ENCODE peak calls at places on chromosomes 12 and 14, in nine cellular contexts. N, X, M, P, I, E, A, F and U are unnamed samples.

GRCh38 chr12:94172973-94173372 is 24.6 kb downstream of the PLXNC1 start:
- DNase-seq in N (peak), X (no peak), M (peak), P (no peak), I (no peak), E (peak), A (no peak), F (no peak), U (no peak)

GRCh38 chr14:50037240-50037639 is 79.1 kb downstream of the VCPKMT start:
- DNase-seq in N (no peak), X (no peak), M (no peak), P (no peak), I (no peak), E (no peak), A (no peak), F (no peak), U (no peak)

GRCh38 chr12:6536894-6537579 is 2.7 kb downstream of the GAPDH start:
- DNase-seq in N (peak), X (no peak), M (no peak), P (no peak), I (no peak), E (peak), A (no peak), F (peak), U (no peak)

GRCh38 chr14:93744876-93745275 is 43.4 kb downstream of the PRIMA1 start:
- DNase-seq in N (no peak), X (no peak), M (no peak), P (no peak), I (no peak), E (no peak), A (no peak), F (no peak), U (no peak)

GRCh38 chr12:132162508-132163031 is 18.3 kb downstream of the NOC4L start:
- DNase-seq in N (peak), X (peak), M (peak), P (no peak), I (peak), E (peak), A (no peak), F (no peak), U (no peak)

GRCh38 chr12:21656931-21657335 is 709 bp downstream of the LDHB start:
- DNase-seq in N (peak), X (no peak), M (peak), P (peak), I (peak), E (peak), A (peak), F (peak), U (peak)

GRCh38 chr12:100699209-100699608 is 95.4 kb upstream of the ANO4 start:
- DNase-seq in N (no peak), X (no peak), M (no peak), P (no peak), I (no peak), E (no peak), A (no peak), F (peak), U (no peak)

GRCh38 chr14:42228611-42229010 is 621.9 kb downstream of the LRFN5 start:
- DNase-seq in N (no peak), X (no peak), M (no peak), P (no peak), I (no peak), E (no peak), A (no peak), F (no peak), U (no peak)

GRCh38 chr12:104779134-104779533 is 179.0 kb downstream of the SLC41A2 start:
- DNase-seq in N (no peak), X (no peak), M (no peak), P (no peak), I (no peak), E (no peak), A (no peak), F (no peak), U (no peak)

GRCh38 chr14:30317729-30318128 is 241.2 kb upstream of the G2E3 start:
- DNase-seq in N (no peak), X (no peak), M (no peak), P (no peak), I (no peak), E (no peak), A (no peak), F (no peak), U (no peak)

GRCh38 chr14:96830946-96831345 is 33.8 kb downstream of the VRK1 start:
- DNase-seq in N (no peak), X (no peak), M (no peak), P (no peak), I (no peak), E (no peak), A (no peak), F (peak), U (no peak)

DNA sequence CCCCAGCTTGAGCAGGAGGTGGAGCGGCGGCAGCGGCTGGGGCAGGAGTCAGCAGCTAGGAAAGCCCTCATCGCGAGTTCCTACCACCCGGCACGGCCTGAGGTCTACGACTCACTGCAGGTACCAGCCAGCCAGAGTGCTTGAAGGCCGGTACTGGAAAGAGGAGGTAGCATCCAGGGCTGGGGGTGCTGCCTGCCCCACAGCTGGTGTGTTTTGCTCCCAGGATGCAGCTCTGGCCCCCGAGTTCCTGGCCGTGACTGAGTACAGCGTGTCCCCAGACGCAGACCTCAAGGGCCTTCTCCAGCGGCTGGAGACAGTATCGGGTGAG is 1.6 kb downstream of the OGFOD2 start:
- DNase-seq in N (no peak), X (no peak), M (no peak), P (no peak), I (peak), E (peak), A (no peak), F (no peak), U (no peak)
- H3K4me3 ChIP-seq in N (peak), X (peak), M (no peak), P (no peak), I (peak), E (no peak), A (no peak), F (no peak), U (no peak)

GRCh38 chr14:51564460-51564859 is 87.2 kb upstream of the FRMD6 start:
- DNase-seq in N (no peak), X (no peak), M (no peak), P (no peak), I (no peak), E (no peak), A (no peak), F (no peak), U (no peak)

GRCh38 chr14:51564986-51565604 is 86.6 kb upstream of the FRMD6 start:
- DNase-seq in N (no peak), X (no peak), M (no peak), P (peak), I (no peak), E (no peak), A (no peak), F (no peak), U (no peak)

GRCh38 chr14:51563560-51563959 is 88.2 kb upstream of the FRMD6 start:
- DNase-seq in N (no peak), X (no peak), M (no peak), P (no peak), I (no peak), E (peak), A (no peak), F (no peak), U (no peak)

GRCh38 chr14:51566831-51567582 is 84.7 kb upstream of the FRMD6 start:
- DNase-seq in N (no peak), X (no peak), M (no peak), P (no peak), I (no peak), E (no peak), A (no peak), F (peak), U (no peak)

DNA sequence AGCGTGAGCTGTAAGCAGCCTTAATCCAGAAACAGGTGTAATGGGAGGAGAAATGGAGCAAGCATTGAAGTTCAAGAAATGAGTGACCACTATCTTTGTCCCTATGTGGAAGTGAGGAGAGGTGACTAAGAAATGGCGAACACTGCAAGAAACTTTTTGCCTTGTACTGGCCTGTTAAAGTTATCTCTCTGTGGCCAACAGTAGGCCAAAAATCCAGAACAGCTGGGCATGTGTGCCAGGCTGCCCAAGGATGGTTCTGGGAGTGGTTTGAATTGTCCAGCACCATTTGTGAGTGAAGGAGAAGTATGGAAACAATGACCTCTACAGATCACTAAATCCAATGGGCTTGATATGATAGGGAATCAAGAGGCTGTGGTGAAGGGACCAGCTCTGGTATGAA is 83.3 kb upstream of the FRMD6 start:
- DNase-seq in N (no peak), X (no peak), M (no peak), P (no peak), I (no peak), E (no peak), A (no peak), F (no peak), U (no peak)
- H3K4me3 ChIP-seq in N (no peak), X (no peak), M (no peak), P (no peak), I (no peak), E (no peak), A (no peak), F (no peak), U (no peak)

DNA sequence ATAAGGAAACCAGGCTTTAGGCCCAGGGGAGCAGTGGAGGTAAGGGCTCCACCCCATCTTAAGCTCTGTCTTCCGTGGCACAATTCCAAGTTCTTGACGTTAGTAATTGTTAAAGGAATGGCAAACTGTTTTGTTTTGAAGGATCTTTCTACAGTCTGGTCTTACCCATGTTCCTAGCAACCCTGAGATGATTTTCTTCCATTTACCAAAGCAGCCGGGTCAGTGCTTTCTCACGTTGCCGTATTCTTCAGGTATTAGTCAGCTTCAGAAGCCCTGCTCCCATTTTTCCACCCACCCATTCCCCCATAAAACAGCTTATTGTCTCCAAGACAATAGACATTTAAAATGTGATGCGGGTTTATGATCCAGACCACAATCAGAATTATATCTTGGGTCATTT is 10.3 kb downstream of the NRIP2 start:
- DNase-seq in N (no peak), X (no peak), M (no peak), P (no peak), I (no peak), E (peak), A (no peak), F (no peak), U (no peak)
- H3K4me3 ChIP-seq in N (no peak), X (no peak), M (no peak), P (no peak), I (no peak), E (no peak), A (no peak), F (no peak), U (no peak)

GRCh38 chr14:104171029-104171697 is 32.8 kb downstream of the KIF26A start:
- DNase-seq in N (no peak), X (peak), M (no peak), P (no peak), I (peak), E (no peak), A (no peak), F (no peak), U (no peak)

GRCh38 chr14:104172349-104172748 is 34.0 kb downstream of the KIF26A start:
- DNase-seq in N (no peak), X (no peak), M (no peak), P (no peak), I (no peak), E (no peak), A (no peak), F (no peak), U (no peak)

GRCh38 chr14:104174051-104174450 is 35.7 kb downstream of the KIF26A start:
- DNase-seq in N (no peak), X (no peak), M (no peak), P (no peak), I (no peak), E (no peak), A (no peak), F (no peak), U (no peak)

GRCh38 chr14:104172880-104173279 is 34.5 kb downstream of the KIF26A start:
- DNase-seq in N (no peak), X (no peak), M (no peak), P (no peak), I (no peak), E (no peak), A (no peak), F (no peak), U (no peak)

GRCh38 chr14:104171948-104172347 is 33.6 kb downstream of the KIF26A start:
- DNase-seq in N (no peak), X (no peak), M (no peak), P (no peak), I (no peak), E (no peak), A (no peak), F (no peak), U (no peak)
- H3K4me3 ChIP-seq in N (no peak), X (peak), M (no peak), P (no peak), I (no peak), E (no peak), A (no peak), F (no peak), U (no peak)

DNA sequence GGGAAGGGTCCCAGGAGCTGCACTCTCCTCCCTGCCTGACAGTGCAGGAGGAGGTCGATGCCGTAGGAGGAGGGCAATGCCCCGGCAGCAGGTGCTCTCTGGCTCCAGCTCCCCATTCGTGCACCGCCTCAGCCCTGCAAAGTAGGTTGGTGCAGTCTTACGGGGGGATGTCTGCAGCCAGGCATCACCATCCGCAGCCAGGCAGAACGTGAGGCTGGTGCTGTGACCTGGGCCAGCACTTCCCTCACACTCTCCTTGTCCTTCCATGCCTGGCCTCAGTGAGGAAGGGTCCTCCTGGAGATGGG is 185.0 kb upstream of the C14orf180 start:
- DNase-seq in N (no peak), X (no peak), M (no peak), P (peak), I (no peak), E (no peak), A (peak), F (no peak), U (peak)
- H3K4me3 ChIP-seq in N (no peak), X (no peak), M (no peak), P (no peak), I (no peak), E (no peak), A (no peak), F (no peak), U (peak)

GRCh38 chr12:18700254-18700653 is 37.6 kb downstream of the PLCZ1 start:
- DNase-seq in N (peak), X (no peak), M (peak), P (no peak), I (no peak), E (peak), A (no peak), F (no peak), U (no peak)
- H3K4me3 ChIP-seq in N (no peak), X (no peak), M (no peak), P (no peak), I (no peak), E (no peak), A (no peak), F (no peak), U (no peak)

GRCh38 chr14:102251161-102251560 is 53.8 kb downstream of the MOK start:
- DNase-seq in N (no peak), X (no peak), M (no peak), P (no peak), I (no peak), E (no peak), A (no peak), F (no peak), U (no peak)
- H3K4me3 ChIP-seq in N (no peak), X (no peak), M (no peak), P (no peak), I (no peak), E (no peak), A (no peak), F (no peak), U (no peak)

GRCh38 chr12:47816646-47817271 is 2.9 kb downstream of the HDAC7 start:
- DNase-seq in N (no peak), X (no peak), M (peak), P (no peak), I (peak), E (no peak), A (no peak), F (no peak), U (no peak)
- H3K4me3 ChIP-seq in N (peak), X (peak), M (peak), P (peak), I (peak), E (peak), A (no peak), F (no peak), U (peak)

GRCh38 chr12:12358528-12358927 is 1.6 kb downstream of the BORCS5 start:
- DNase-seq in N (no peak), X (no peak), M (no peak), P (no peak), I (no peak), E (no peak), A (no peak), F (peak), U (no peak)
- H3K4me3 ChIP-seq in N (peak), X (peak), M (peak), P (no peak), I (peak), E (no peak), A (no peak), F (peak), U (no peak)

GRCh38 chr12:121673013-121673441 is 3.6 kb upstream of the MORN3 start:
- DNase-seq in N (no peak), X (no peak), M (no peak), P (peak), I (no peak), E (no peak), A (no peak), F (no peak), U (peak)
- H3K4me3 ChIP-seq in N (peak), X (peak), M (no peak), P (peak), I (peak), E (no peak), A (peak), F (peak), U (peak)